ENCODE peak calls at places on chromosomes 5 and 9, in nine cellular contexts. W is activated CD4-positive, alpha-beta T cell treated with anti-CD3 and anti-CD28 coated beads, Interleukin-2, amount 10 ng/mL, durations not matched to agents 7 days and 5 days; C is iris pigment epithelial cell; K is A673; Q is stimulated activated CD4-positive, alpha-beta T cell treated with anti-CD3 and anti-CD28 coated beads, Interleukin-2, amount 100 ng/mL, for 48 hours; T is occipital lobe; N is activated T-helper 2 cell treated with anti-CD3 and anti-CD28 coated beads, Interferon-gamma antibody, Interleukin-2, Interleukin-4, amounts not matched to agents 10 μg/mL and 5 μg/mL and 100 μg/mL, durations not matched to agents 14 hours and 24 hours and 36 hours; A is HEK293T; F is epithelial cell of esophagus. E is an unnamed sample.

GRCh38 chr9:2227468-2227867 is 212.3 kb downstream of the SMARCA2 start:
- DNase-seq in W (no peak), C (peak; percentile 69), K (no peak), Q (no peak), T (no peak), N (no peak), A (no peak), F (peak; percentile 28), E (no peak)

GRCh38 chr5:124878583-124879345 is 132.3 kb upstream of the ZNF608 start:
- DNase-seq in W (no peak), C (no peak), K (no peak), Q (no peak), T (no peak), N (no peak), A (no peak), F (no peak), E (no peak)

GRCh38 chr9:5879419-5880181 is 11.1 kb upstream of the MLANA start:
- DNase-seq in W (no peak), C (peak; percentile 87), K (peak; percentile 81), Q (no peak), T (no peak), N (no peak), A (no peak), F (peak; percentile 94), E (peak; percentile 78)

GRCh38 chr9:31210982-31211570 is 1173.4 kb upstream of the ACO1 start:
- DNase-seq in W (no peak), C (no peak), K (no peak), Q (no peak), T (no peak), N (peak; percentile 11), A (peak; percentile 3), F (no peak), E (no peak)

GRCh38 chr9:23581936-23582335 is 244.1 kb downstream of the ELAVL2 start:
- DNase-seq in W (no peak), C (no peak), K (no peak), Q (no peak), T (no peak), N (no peak), A (no peak), F (peak; percentile 99), E (no peak)

GRCh38 chr9:35236692-35237091 is 74.9 kb downstream of the UNC13B start:
- DNase-seq in W (no peak), C (no peak), K (no peak), Q (no peak), T (no peak), N (no peak), A (no peak), F (no peak), E (no peak)

GRCh38 chr5:43305948-43306563 is 7.2 kb downstream of the HMGCS1 start:
- DNase-seq in W (peak; percentile 52), C (peak; percentile 78), K (peak; percentile 80), Q (no peak), T (no peak), N (no peak), A (peak; percentile 25), F (peak; percentile 65), E (peak; percentile 39)

GRCh38 chr9:118331622-118332045 is 627.4 kb downstream of the TLR4 start:
- DNase-seq in W (no peak), C (peak; percentile 38), K (no peak), Q (no peak), T (peak; percentile 1), N (no peak), A (no peak), F (peak; percentile 51), E (no peak)

GRCh38 chr9:98605116-98605515 is 103.6 kb downstream of the GABBR2 start:
- DNase-seq in W (no peak), C (no peak), K (no peak), Q (no peak), T (no peak), N (no peak), A (no peak), F (no peak), E (no peak)

GRCh38 chr9:70491798-70492736 is 77.6 kb upstream of the KLF9 start:
- DNase-seq in W (peak; percentile 19), C (no peak), K (no peak), Q (no peak), T (no peak), N (no peak), A (no peak), F (no peak), E (no peak)

E was measured in COLO829.